ENCODE peak calls at places on chromosomes 4 and X, in nine cellular contexts. O is T-cell; Y is stimulated activated CD8-positive, alpha-beta memory T cell treated with anti-CD3 and anti-CD28 coated beads, Interleukin-4, amount 100 ng/mL, for 24 hours; W is NCI-H1105; H is NCI-H2171 treated with DMSO at 0.1 percent for 48 hours; F is ecto neural progenitor cell; Q is activated gamma-delta T cell treated with anti-CD3 and anti-CD28 coated beads, Interleukin-2, amount 50 U/mL, for 16 hours; T is stimulated activated CD4-positive, alpha-beta T cell treated with anti-CD3 and anti-CD28 coated beads, Interleukin-4, amount 100 ng/mL, for 24 hours; A is RCC 7860. X is an unnamed sample.

GRCh38 chrX:10726647-10727046 is 106.3 kb upstream of the MID1 start:
- DNase-seq in O (no peak), Y (no peak), W (no peak), H (no peak), F (no peak), Q (no peak), T (no peak), A (peak; percentile 78), X (no peak)

GRCh38 chr4:85147481-85148076 is 181.1 kb upstream of the WDFY3 start:
- DNase-seq in O (no peak), Y (no peak), W (peak; percentile 74), H (peak; percentile 73), F (no peak), Q (no peak), T (no peak), A (peak; percentile 24), X (peak; percentile 48)

GRCh38 chrX:2676794-2677675 is 14.1 kb upstream of the CD99 start:
- DNase-seq in O (no peak), Y (no peak), W (no peak), H (no peak), F (no peak), Q (no peak), T (no peak), A (peak; percentile 18), X (no peak)

GRCh38 chr4:119070301-119070700 is 65.3 kb upstream of the MYOZ2 start:
- DNase-seq in O (no peak), Y (no peak), W (no peak), H (no peak), F (no peak), Q (no peak), T (no peak), A (no peak), X (no peak)

GRCh38 chr4:6125103-6125651 is 75.2 kb downstream of the JAKMIP1 start:
- DNase-seq in O (no peak), Y (no peak), W (no peak), H (no peak), F (no peak), Q (no peak), T (no peak), A (no peak), X (no peak)

GRCh38 chr4:171812377-171813194 is 618 bp upstream of the GALNTL6 start:
- DNase-seq in O (no peak), Y (no peak), W (no peak), H (no peak), F (no peak), Q (no peak), T (no peak), A (no peak), X (no peak)

GRCh38 chr4:48138936-48139335 is 4.9 kb upstream of the TXK start:
- DNase-seq in O (peak; percentile 45), Y (no peak), W (no peak), H (no peak), F (no peak), Q (no peak), T (no peak), A (no peak), X (no peak)

GRCh38 chr4:144649646-144650045 is 3.7 kb downstream of the HHIP start:
- DNase-seq in O (no peak), Y (no peak), W (peak; percentile 34), H (no peak), F (no peak), Q (no peak), T (no peak), A (no peak), X (no peak)

GRCh38 chr4:23728393-23728792 is 161.5 kb downstream of the PPARGC1A start:
- DNase-seq in O (no peak), Y (no peak), W (no peak), H (no peak), F (no peak), Q (no peak), T (no peak), A (peak; percentile 98), X (peak; percentile 56)

GRCh38 chrX:53738370-53738909 is 51.9 kb upstream of the HUWE1 start:
- DNase-seq in O (no peak), Y (no peak), W (no peak), H (no peak), F (no peak), Q (no peak), T (no peak), A (no peak), X (no peak)

GRCh38 chr4:7289619-7290018 is 97.3 kb downstream of the SORCS2 start:
- DNase-seq in O (no peak), Y (no peak), W (no peak), H (no peak), F (no peak), Q (no peak), T (no peak), A (no peak), X (no peak)

GRCh38 chrX:131987252-131987651 is 35.9 kb upstream of the STK26 start:
- DNase-seq in O (peak; percentile 4), Y (no peak), W (no peak), H (no peak), F (no peak), Q (no peak), T (no peak), A (no peak), X (no peak)

GRCh38 chr4:176584031-176584430 is 208.7 kb downstream of the VEGFC start:
- DNase-seq in O (no peak), Y (no peak), W (no peak), H (no peak), F (no peak), Q (no peak), T (no peak), A (no peak), X (no peak)

X was measured in COLO829.